ENCODE peak calls at places on chromosomes 12 and 14, in ten cellular contexts. One of them, this sample, is unnamed.

GRCh38 chr14:33165144-33165925 is 226.7 kb downstream of the NPAS3 start:
- DNase-seq in activated CD4-positive, alpha-beta T cell treated with anti-CD3 and anti-CD28 coated beads, Interleukin-2, amount 50 U/mL, for 4 hours: no peak
- DNase-seq in endothelial cell of umbilical vein: no peak
- DNase-seq in COR-L47: no peak
- DNase-seq in GOT3: no peak
- DNase-seq in effector CD8-positive, alpha-beta T cell: no peak
- DNase-seq in RPMI7951: peak; percentile 2
- DNase-seq in NCI-H1436: no peak
- DNase-seq in type B pancreatic cell: no peak
- DNase-seq in aorta: no peak
- DNase-seq in this sample: no peak

GRCh38 chr14:89899917-89900680 is 54.4 kb downstream of the EFCAB11 start:
- DNase-seq in activated CD4-positive, alpha-beta T cell treated with anti-CD3 and anti-CD28 coated beads, Interleukin-2, amount 50 U/mL, for 4 hours: no peak
- DNase-seq in endothelial cell of umbilical vein: peak; percentile 35
- DNase-seq in COR-L47: peak; percentile 10
- DNase-seq in GOT3: no peak
- DNase-seq in effector CD8-positive, alpha-beta T cell: no peak
- DNase-seq in RPMI7951: peak; percentile 24
- DNase-seq in NCI-H1436: peak; percentile 11
- DNase-seq in type B pancreatic cell: no peak
- DNase-seq in aorta: no peak
- DNase-seq in this sample: no peak

GRCh38 chr14:38553586-38553985 is 297.7 kb upstream of the CLEC14A start:
- DNase-seq in activated CD4-positive, alpha-beta T cell treated with anti-CD3 and anti-CD28 coated beads, Interleukin-2, amount 50 U/mL, for 4 hours: no peak
- DNase-seq in endothelial cell of umbilical vein: peak; percentile 77
- DNase-seq in COR-L47: no peak
- DNase-seq in GOT3: no peak
- DNase-seq in effector CD8-positive, alpha-beta T cell: no peak
- DNase-seq in RPMI7951: no peak
- DNase-seq in NCI-H1436: no peak
- DNase-seq in type B pancreatic cell: no peak
- DNase-seq in aorta: no peak
- DNase-seq in this sample: no peak

GRCh38 chr12:48940181-48940580 is 14.9 kb upstream of the FKBP11 start:
- DNase-seq in activated CD4-positive, alpha-beta T cell treated with anti-CD3 and anti-CD28 coated beads, Interleukin-2, amount 50 U/mL, for 4 hours: no peak
- DNase-seq in endothelial cell of umbilical vein: no peak
- DNase-seq in COR-L47: no peak
- DNase-seq in GOT3: no peak
- DNase-seq in effector CD8-positive, alpha-beta T cell: no peak
- DNase-seq in RPMI7951: no peak
- DNase-seq in NCI-H1436: no peak
- DNase-seq in type B pancreatic cell: no peak
- DNase-seq in aorta: peak; percentile 47
- DNase-seq in this sample: no peak

GRCh38 chr14:22314183-22314820 is 274.7 kb downstream of the DAD1 start:
- DNase-seq in activated CD4-positive, alpha-beta T cell treated with anti-CD3 and anti-CD28 coated beads, Interleukin-2, amount 50 U/mL, for 4 hours: no peak
- DNase-seq in endothelial cell of umbilical vein: peak; percentile 54
- DNase-seq in COR-L47: peak; percentile 28
- DNase-seq in GOT3: no peak
- DNase-seq in effector CD8-positive, alpha-beta T cell: no peak
- DNase-seq in RPMI7951: peak; percentile 60
- DNase-seq in NCI-H1436: peak; percentile 11
- DNase-seq in type B pancreatic cell: no peak
- DNase-seq in aorta: no peak
- DNase-seq in this sample: no peak

GRCh38 chr12:109065154-109065852 is 12.9 kb downstream of the USP30 start:
- DNase-seq in activated CD4-positive, alpha-beta T cell treated with anti-CD3 and anti-CD28 coated beads, Interleukin-2, amount 50 U/mL, for 4 hours: no peak
- DNase-seq in endothelial cell of umbilical vein: no peak
- DNase-seq in COR-L47: no peak
- DNase-seq in GOT3: no peak
- DNase-seq in effector CD8-positive, alpha-beta T cell: no peak
- DNase-seq in RPMI7951: no peak
- DNase-seq in NCI-H1436: no peak
- DNase-seq in type B pancreatic cell: peak; percentile 25
- DNase-seq in aorta: no peak
- DNase-seq in this sample: no peak

GRCh38 chr12:52139147-52139546 is 52.7 kb downstream of the KRT80 start:
- DNase-seq in activated CD4-positive, alpha-beta T cell treated with anti-CD3 and anti-CD28 coated beads, Interleukin-2, amount 50 U/mL, for 4 hours: no peak
- DNase-seq in endothelial cell of umbilical vein: no peak
- DNase-seq in COR-L47: no peak
- DNase-seq in GOT3: no peak
- DNase-seq in effector CD8-positive, alpha-beta T cell: no peak
- DNase-seq in RPMI7951: no peak
- DNase-seq in NCI-H1436: no peak
- DNase-seq in type B pancreatic cell: no peak
- DNase-seq in aorta: no peak
- DNase-seq in this sample: no peak

GRCh38 chr14:20687362-20688166 is 1.0 kb upstream of the ANG start:
- DNase-seq in activated CD4-positive, alpha-beta T cell treated with anti-CD3 and anti-CD28 coated beads, Interleukin-2, amount 50 U/mL, for 4 hours: no peak
- DNase-seq in endothelial cell of umbilical vein: no peak
- DNase-seq in COR-L47: no peak
- DNase-seq in GOT3: no peak
- DNase-seq in effector CD8-positive, alpha-beta T cell: no peak
- DNase-seq in RPMI7951: no peak
- DNase-seq in NCI-H1436: no peak
- DNase-seq in type B pancreatic cell: no peak
- DNase-seq in aorta: no peak
- DNase-seq in this sample: no peak

GRCh38 chr14:80850197-80850814 is 91.2 kb downstream of the CEP128 start:
- DNase-seq in activated CD4-positive, alpha-beta T cell treated with anti-CD3 and anti-CD28 coated beads, Interleukin-2, amount 50 U/mL, for 4 hours: no peak
- DNase-seq in endothelial cell of umbilical vein: peak; percentile 63
- DNase-seq in COR-L47: no peak
- DNase-seq in GOT3: no peak
- DNase-seq in effector CD8-positive, alpha-beta T cell: no peak
- DNase-seq in RPMI7951: peak; percentile 26
- DNase-seq in NCI-H1436: peak; percentile 43
- DNase-seq in type B pancreatic cell: no peak
- DNase-seq in aorta: no peak
- DNase-seq in this sample: no peak

GRCh38 chr12:49428652-49429549 is 61.6 kb downstream of the SPATS2 start:
- DNase-seq in activated CD4-positive, alpha-beta T cell treated with anti-CD3 and anti-CD28 coated beads, Interleukin-2, amount 50 U/mL, for 4 hours: no peak
- DNase-seq in endothelial cell of umbilical vein: peak; percentile 27
- DNase-seq in COR-L47: peak; percentile 27
- DNase-seq in GOT3: no peak
- DNase-seq in effector CD8-positive, alpha-beta T cell: no peak
- DNase-seq in RPMI7951: peak; percentile 66
- DNase-seq in NCI-H1436: no peak
- DNase-seq in type B pancreatic cell: no peak
- DNase-seq in aorta: no peak
- DNase-seq in this sample: no peak

GRCh38 chr14:96151242-96151641 is 53.4 kb upstream of the BDKRB2 start:
- DNase-seq in activated CD4-positive, alpha-beta T cell treated with anti-CD3 and anti-CD28 coated beads, Interleukin-2, amount 50 U/mL, for 4 hours: no peak
- DNase-seq in endothelial cell of umbilical vein: no peak
- DNase-seq in COR-L47: no peak
- DNase-seq in GOT3: no peak
- DNase-seq in effector CD8-positive, alpha-beta T cell: no peak
- DNase-seq in RPMI7951: no peak
- DNase-seq in NCI-H1436: no peak
- DNase-seq in type B pancreatic cell: peak; percentile 32
- DNase-seq in aorta: no peak
- DNase-seq in this sample: no peak

GRCh38 chr14:65080954-65081747 is 21.2 kb downstream of the MAX start:
- DNase-seq in activated CD4-positive, alpha-beta T cell treated with anti-CD3 and anti-CD28 coated beads, Interleukin-2, amount 50 U/mL, for 4 hours: no peak
- DNase-seq in endothelial cell of umbilical vein: peak; percentile 11
- DNase-seq in COR-L47: no peak
- DNase-seq in GOT3: no peak
- DNase-seq in effector CD8-positive, alpha-beta T cell: no peak
- DNase-seq in RPMI7951: peak; percentile 15
- DNase-seq in NCI-H1436: no peak
- DNase-seq in type B pancreatic cell: no peak
- DNase-seq in aorta: no peak
- DNase-seq in this sample: no peak

GRCh38 chr14:67999290-67999689 is 179.7 kb downstream of the RAD51B start:
- DNase-seq in activated CD4-positive, alpha-beta T cell treated with anti-CD3 and anti-CD28 coated beads, Interleukin-2, amount 50 U/mL, for 4 hours: no peak
- DNase-seq in endothelial cell of umbilical vein: no peak
- DNase-seq in COR-L47: no peak
- DNase-seq in GOT3: no peak
- DNase-seq in effector CD8-positive, alpha-beta T cell: no peak
- DNase-seq in RPMI7951: peak; percentile 65
- DNase-seq in NCI-H1436: no peak
- DNase-seq in type B pancreatic cell: no peak
- DNase-seq in aorta: no peak
- DNase-seq in this sample: no peak

GRCh38 chr14:24063263-24063836 is 8.0 kb upstream of the CPNE6 start:
- DNase-seq in activated CD4-positive, alpha-beta T cell treated with anti-CD3 and anti-CD28 coated beads, Interleukin-2, amount 50 U/mL, for 4 hours: no peak
- DNase-seq in endothelial cell of umbilical vein: no peak
- DNase-seq in COR-L47: no peak
- DNase-seq in GOT3: no peak
- DNase-seq in effector CD8-positive, alpha-beta T cell: no peak
- DNase-seq in RPMI7951: no peak
- DNase-seq in NCI-H1436: no peak
- DNase-seq in type B pancreatic cell: no peak
- DNase-seq in aorta: no peak
- DNase-seq in this sample: peak; percentile 35

GRCh38 chr14:51848120-51848519 is 12.3 kb upstream of the GNG2 start:
- DNase-seq in activated CD4-positive, alpha-beta T cell treated with anti-CD3 and anti-CD28 coated beads, Interleukin-2, amount 50 U/mL, for 4 hours: no peak
- DNase-seq in endothelial cell of umbilical vein: no peak
- DNase-seq in COR-L47: no peak
- DNase-seq in GOT3: no peak
- DNase-seq in effector CD8-positive, alpha-beta T cell: no peak
- DNase-seq in RPMI7951: no peak
- DNase-seq in NCI-H1436: no peak
- DNase-seq in type B pancreatic cell: no peak
- DNase-seq in aorta: no peak
- DNase-seq in this sample: no peak

GRCh38 chr14:74475678-74476077 is 17.4 kb downstream of the NPC2 start:
- DNase-seq in activated CD4-positive, alpha-beta T cell treated with anti-CD3 and anti-CD28 coated beads, Interleukin-2, amount 50 U/mL, for 4 hours: no peak
- DNase-seq in endothelial cell of umbilical vein: no peak
- DNase-seq in COR-L47: no peak
- DNase-seq in GOT3: no peak
- DNase-seq in effector CD8-positive, alpha-beta T cell: no peak
- DNase-seq in RPMI7951: peak; percentile 18
- DNase-seq in NCI-H1436: no peak
- DNase-seq in type B pancreatic cell: no peak
- DNase-seq in aorta: no peak
- DNase-seq in this sample: no peak

GRCh38 chr12:108430245-108430644 is 84.8 kb upstream of the FICD start:
- DNase-seq in activated CD4-positive, alpha-beta T cell treated with anti-CD3 and anti-CD28 coated beads, Interleukin-2, amount 50 U/mL, for 4 hours: no peak
- DNase-seq in endothelial cell of umbilical vein: no peak
- DNase-seq in COR-L47: peak; percentile 26
- DNase-seq in GOT3: no peak
- DNase-seq in effector CD8-positive, alpha-beta T cell: no peak
- DNase-seq in RPMI7951: peak; percentile 88
- DNase-seq in NCI-H1436: no peak
- DNase-seq in type B pancreatic cell: no peak
- DNase-seq in aorta: no peak
- DNase-seq in this sample: no peak

GRCh38 chr12:18443768-18444437 is 182.6 kb downstream of the PIK3C2G start:
- DNase-seq in activated CD4-positive, alpha-beta T cell treated with anti-CD3 and anti-CD28 coated beads, Interleukin-2, amount 50 U/mL, for 4 hours: no peak
- DNase-seq in endothelial cell of umbilical vein: peak; percentile 4
- DNase-seq in COR-L47: no peak
- DNase-seq in GOT3: no peak
- DNase-seq in effector CD8-positive, alpha-beta T cell: no peak
- DNase-seq in RPMI7951: no peak
- DNase-seq in NCI-H1436: no peak
- DNase-seq in type B pancreatic cell: no peak
- DNase-seq in aorta: no peak
- DNase-seq in this sample: no peak